ENCODE peak calls at places on chromosomes 2 and 18, in six cellular contexts. F is A549; V is CD4-positive, alpha-beta T cell; G is body of pancreas; D is heart left ventricle; U is CD8-positive, alpha-beta T cell. N is an unnamed sample.

GRCh38 chr2:42865884-42866861 is 73.8 kb upstream of the HAAO start:
- DNase-seq in F (no peak), V (no peak), G (no peak), D (no peak), U (no peak), N (no peak)

GRCh38 chr2:73984203-73984921 is at the start of gene TET3:
- DNase-seq in F (peak), V (no peak), G (peak), D (peak), U (peak), N (no peak)

GRCh38 chr2:120740375-120740764 is 4.7 kb downstream of the GLI2 start:
- DNase-seq in F (no peak), V (no peak), G (no peak), D (no peak), U (no peak), N (no peak)

GRCh38 chr2:101759162-101759561 is 61.7 kb downstream of the MAP4K4 start:
- DNase-seq in F (peak), V (no peak), G (no peak), D (no peak), U (no peak), N (no peak)

GRCh38 chr18:55353391-55353790 is 234.6 kb downstream of the TCF4 start:
- DNase-seq in F (no peak), V (no peak), G (no peak), D (no peak), U (no peak), N (no peak)

GRCh38 chr2:149885468-149885867 is 297.9 kb upstream of the MMADHC start:
- DNase-seq in F (no peak), V (no peak), G (peak), D (no peak), U (no peak), N (no peak)

GRCh38 chr18:9413586-9413985 is 61.7 kb upstream of the RALBP1 start:
- DNase-seq in F (peak), V (no peak), G (no peak), D (no peak), U (no peak), N (no peak)

GRCh38 chr18:45652703-45653490 is 37.6 kb downstream of the SLC14A2 start:
- DNase-seq in F (no peak), V (no peak), G (no peak), D (no peak), U (no peak), N (no peak)

GRCh38 chr2:120797421-120798289 is 62.0 kb downstream of the GLI2 start:
- DNase-seq in F (no peak), V (no peak), G (no peak), D (no peak), U (no peak), N (no peak)

GRCh38 chr2:42962521-42962953 is 170.2 kb upstream of the HAAO start:
- DNase-seq in F (no peak), V (no peak), G (no peak), D (peak), U (peak), N (no peak)

GRCh38 chr2:159251296-159252173 is 35.0 kb downstream of the WDSUB1 start:
- DNase-seq in F (no peak), V (no peak), G (no peak), D (no peak), U (no peak), N (no peak)

GRCh38 chr2:3470166-3470651 is 49.1 kb downstream of the ADI1 start:
- DNase-seq in F (no peak), V (no peak), G (peak), D (peak), U (no peak), N (peak)

GRCh38 chr2:151481744-151482143 is 72.0 kb downstream of the RIF1 start:
- DNase-seq in F (no peak), V (no peak), G (no peak), D (no peak), U (no peak), N (no peak)

GRCh38 chr2:240498171-240498957 is 59.4 kb downstream of the ANKMY1 start:
- DNase-seq in F (no peak), V (no peak), G (no peak), D (peak), U (no peak), N (no peak)

DNA sequence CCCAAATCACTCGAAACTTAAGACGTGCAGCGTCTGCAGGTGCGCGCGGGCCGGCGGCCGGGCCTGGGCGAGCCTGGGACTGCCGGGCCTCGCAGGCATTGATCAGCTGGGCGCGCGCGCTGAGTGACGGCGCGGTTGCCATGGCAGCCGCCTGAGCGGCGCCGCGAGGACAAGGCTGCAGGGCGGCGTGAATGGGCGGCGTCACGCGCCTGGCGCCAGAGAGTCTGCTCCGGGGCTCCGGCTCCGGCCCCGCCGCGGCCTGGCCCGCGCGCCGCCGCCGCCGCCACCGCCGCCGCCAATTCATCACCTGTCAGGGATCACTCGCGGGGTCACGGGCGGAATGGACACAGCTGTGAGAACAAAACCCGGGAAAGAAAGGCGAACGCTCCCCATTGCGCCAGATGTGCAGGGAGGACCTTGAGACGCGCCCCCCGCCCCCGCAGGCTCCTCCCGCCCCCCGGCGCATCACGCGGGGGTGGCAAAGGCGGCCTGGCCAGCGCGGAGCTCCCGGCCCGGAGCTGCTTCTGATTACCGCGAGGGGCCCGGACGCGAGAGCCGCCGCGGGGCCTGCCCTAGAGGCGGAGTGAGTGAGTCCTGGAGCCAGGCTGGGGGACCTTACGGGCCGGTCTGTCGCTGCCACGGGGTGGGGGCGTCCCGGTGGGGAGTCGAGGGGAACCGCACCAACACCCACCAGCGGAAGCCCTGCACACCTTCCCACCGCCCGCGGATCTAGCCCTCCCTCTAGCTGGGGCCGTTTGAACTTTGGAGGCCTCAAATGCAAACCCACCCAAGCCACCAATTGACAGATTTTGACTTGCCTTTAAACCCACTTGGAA is 2.9 kb upstream of the ID2 start:
- DNase-seq in F (peak), V (peak), G (peak), D (peak), U (peak), N (peak)
- TF ChIP-seq CTCF in F (no peak), V (no peak), G (no peak), D (no peak), U (no peak), N (no peak)

GRCh38 chr18:79924814-79925655 is 26.4 kb downstream of the SLC66A2 start:
- DNase-seq in F (no peak), V (no peak), G (peak), D (no peak), U (no peak), N (no peak)

GRCh38 chr18:79925656-79925979 is 25.8 kb downstream of the SLC66A2 start:
- DNase-seq in F (no peak), V (no peak), G (no peak), D (no peak), U (no peak), N (no peak)

GRCh38 chr18:79921984-79922965 is 29.2 kb downstream of the SLC66A2 start:
- DNase-seq in F (no peak), V (no peak), G (no peak), D (no peak), U (no peak), N (no peak)

GRCh38 chr18:79923896-79924585 is 27.4 kb downstream of the SLC66A2 start:
- DNase-seq in F (no peak), V (no peak), G (no peak), D (peak), U (no peak), N (no peak)

GRCh38 chr18:79922971-79923411 is 28.5 kb downstream of the SLC66A2 start:
- DNase-seq in F (no peak), V (no peak), G (no peak), D (peak), U (no peak), N (no peak)
- TF ChIP-seq CTCF in F (no peak), V (no peak), G (no peak), D (no peak), U (no peak), N (no peak)

DNA sequence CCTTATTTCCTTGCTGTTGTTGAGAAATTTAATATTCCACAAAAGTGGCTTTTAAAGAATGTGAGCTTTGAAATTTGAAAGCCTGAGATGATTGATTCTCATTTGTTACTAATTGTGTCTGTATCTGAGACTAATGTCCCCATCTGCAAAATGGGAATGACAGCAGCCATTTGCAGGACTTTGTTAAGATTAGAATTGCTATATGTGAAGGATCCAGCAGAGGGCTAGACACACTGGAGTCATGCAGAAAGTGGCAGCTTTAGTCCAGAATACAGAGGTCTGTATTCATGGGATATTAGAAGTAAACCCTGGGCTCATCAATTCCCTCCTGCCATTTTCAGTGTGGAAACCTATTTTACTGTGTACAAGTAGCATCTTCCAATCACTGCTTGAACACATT is 296.5 kb upstream of the GYPC start:
- DNase-seq in F (peak), V (no peak), G (no peak), D (no peak), U (no peak), N (no peak)
- TF ChIP-seq CTCF in F (no peak), V (peak), G (peak), D (peak), U (no peak), N (peak)

GRCh38 chr2:177056540-177056939 is 156.1 kb upstream of the HNRNPA3 start:
- DNase-seq in F (peak), V (no peak), G (no peak), D (no peak), U (no peak), N (no peak)
- TF ChIP-seq CTCF in F (no peak), V (no peak), G (no peak), D (no peak), U (no peak), N (no peak)

N was measured in LNCaP clone FGC.